ENCODE peak calls at places on chromosomes 16 and 17, in ten cellular contexts. M is activated CD8-positive, alpha-beta memory T cell treated with anti-CD3 and anti-CD28 coated beads for 4 hours; Z is prostate gland; D is cardiac muscle cell; V is BJ; I is NCI-H69; T is anterior cingulate cortex; R is effector memory CD8-positive, alpha-beta T cell; O is PC-3; X is stimulated activated CD8-positive, alpha-beta memory T cell treated with anti-CD3 and anti-CD28 coated beads, Interleukin-7, amount 100 ng/mL, for 24 hours. Q is an unnamed sample.

GRCh38 chr16:31382485-31383161 is 10.5 kb upstream of the ITGAD start:
- DNase-seq in I (peak; percentile 62), R (peak; percentile 62), Z (peak; percentile 16), M (peak; percentile 44), X (peak; percentile 41), V (no peak), T (no peak), D (peak; percentile 79), O (peak; percentile 44), Q (no peak)

GRCh38 chr17:61164517-61164916 is 235.1 kb upstream of the TBX2 start:
- DNase-seq in V (no peak), M (no peak), T (no peak), D (no peak), O (no peak), I (no peak), Z (no peak), X (no peak), R (no peak), Q (no peak)

GRCh38 chr16:70685061-70685937 is 554 bp downstream of the MTSS2 start:
- DNase-seq in R (no peak), V (no peak), M (no peak), D (peak; percentile 47), O (no peak), T (no peak), Z (no peak), I (peak; percentile 55), X (no peak), Q (no peak)

GRCh38 chr16:13176711-13177110 is 275.3 kb downstream of the SHISA9 start:
- DNase-seq in D (no peak), I (no peak), T (no peak), Z (no peak), X (no peak), O (no peak), M (no peak), R (no peak), V (no peak), Q (no peak)

GRCh38 chr16:70604407-70605283 is 41.7 kb upstream of the IL34 start:
- DNase-seq in I (no peak), D (no peak), M (no peak), O (no peak), R (no peak), V (no peak), T (peak; percentile 17), X (no peak), Z (no peak), Q (no peak)

GRCh38 chr16:86532526-86532815 is 22.1 kb downstream of the FOXF1 start:
- DNase-seq in D (no peak), X (no peak), Z (no peak), V (no peak), I (no peak), T (no peak), R (no peak), O (no peak), M (no peak), Q (no peak)

GRCh38 chr16:68612996-68613395 is 32.1 kb upstream of the CDH3 start:
- DNase-seq in O (no peak), R (no peak), I (no peak), Z (no peak), D (no peak), X (no peak), M (no peak), T (no peak), V (no peak), Q (no peak)

GRCh38 chr17:11539637-11540036 is 58.6 kb upstream of the DNAH9 start:
- DNase-seq in Z (no peak), X (no peak), R (no peak), V (no peak), I (no peak), O (no peak), M (no peak), D (no peak), T (no peak), Q (no peak)

GRCh38 chr17:58525239-58525638 is 10.8 kb upstream of the MTMR4 start:
- DNase-seq in O (no peak), M (no peak), I (no peak), X (no peak), T (no peak), D (no peak), R (no peak), Z (no peak), V (peak; percentile 61), Q (no peak)

GRCh38 chr16:72938426-72939164 is 109.3 kb downstream of the ZFHX3 start:
- DNase-seq in D (no peak), I (peak; percentile 71), V (no peak), O (peak; percentile 67), M (no peak), R (no peak), T (peak; percentile 60), X (no peak), Z (peak; percentile 81), Q (no peak)